ENCODE peak calls at places on chromosomes 7 and 10, in four cellular contexts. H is IMR-90, V is H1, R is H9. B is an unnamed sample.

GRCh38 chr7:150385240-150385830 is 6.2 kb downstream of the ZNF775 start:
- DNase-seq in H (no peak), V (no peak), R (no peak), B (no peak)

GRCh38 chr10:6746782-6747181 is 166.7 kb upstream of the PRKCQ start:
- DNase-seq in H (peak), V (no peak), R (no peak), B (no peak)

GRCh38 chr10:125003146-125003900 is 61.4 kb downstream of the ZRANB1 start:
- DNase-seq in H (no peak), V (no peak), R (no peak), B (no peak)

GRCh38 chr7:148856035-148856881 is 27.8 kb downstream of the EZH2 start:
- DNase-seq in H (peak), V (no peak), R (no peak), B (peak)

GRCh38 chr10:130984686-130985085 is 326.8 kb downstream of the TCERG1L start:
- DNase-seq in H (no peak), V (no peak), R (no peak), B (no peak)

GRCh38 chr10:43199684-43200537 is 61.7 kb downstream of the CSGALNACT2 start:
- DNase-seq in H (no peak), V (no peak), R (peak), B (no peak)

GRCh38 chr7:55409474-55410225 is 44.5 kb downstream of the LANCL2 start:
- DNase-seq in H (peak), V (no peak), R (no peak), B (no peak)

GRCh38 chr7:113892818-113893217 is 26.0 kb downstream of the PPP1R3A start:
- DNase-seq in H (no peak), V (no peak), R (no peak), B (peak)

GRCh38 chr10:71964669-71965515 is 697 bp downstream of the CHST3 start:
- DNase-seq in H (peak), V (no peak), R (peak), B (peak)

GRCh38 chr10:11813855-11814557 is 9.2 kb upstream of the PROSER2 start:
- DNase-seq in H (peak), V (no peak), R (no peak), B (no peak)

GRCh38 chr7:100176096-100176835 is 915 bp downstream of the GPC2 start:
- DNase-seq in H (no peak), V (no peak), R (no peak), B (no peak)

GRCh38 chr7:73742338-73742752 is 3.7 kb upstream of the ABHD11 start:
- DNase-seq in H (no peak), V (no peak), R (peak), B (peak)

GRCh38 chr10:74103560-74104248 is 46.9 kb downstream of the AP3M1 start:
- DNase-seq in H (peak), V (no peak), R (no peak), B (peak)

GRCh38 chr7:25830986-25831558 is 320.9 kb upstream of the NFE2L3 start:
- DNase-seq in H (no peak), V (no peak), R (no peak), B (no peak)

GRCh38 chr10:36089790-36090391 is 447.8 kb upstream of the FZD8 start:
- DNase-seq in H (no peak), V (no peak), R (no peak), B (no peak)

GRCh38 chr10:1085258-1085657 is 29.1 kb downstream of the WDR37 start:
- DNase-seq in H (peak), V (no peak), R (no peak), B (no peak)

GRCh38 chr7:81013036-81013435 is 94.2 kb upstream of the SEMA3C start:
- DNase-seq in H (peak), V (no peak), R (no peak), B (peak)

GRCh38 chr10:101219137-101219945 is 9.9 kb downstream of the LBX1 start:
- DNase-seq in H (no peak), V (no peak), R (no peak), B (no peak)

DNA sequence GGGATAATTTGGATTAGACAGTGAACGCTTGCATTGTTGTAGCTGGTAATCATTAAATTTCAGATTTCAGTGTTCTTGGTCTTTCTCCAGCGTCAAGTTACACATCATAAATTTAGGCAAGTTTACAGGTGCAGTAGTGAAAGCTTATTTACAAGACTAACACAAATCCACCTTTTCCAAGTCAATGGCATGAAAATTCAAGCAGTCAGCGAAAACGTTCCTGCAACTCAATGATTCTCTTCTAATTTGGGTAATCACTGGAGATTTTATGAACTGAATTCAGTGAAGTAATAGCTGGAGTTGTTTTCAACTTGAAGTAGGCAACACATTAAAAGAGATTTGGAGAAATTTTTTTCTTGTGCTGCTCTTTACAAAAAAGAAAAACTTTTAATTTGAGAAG is 17.9 kb downstream of the BCAP29 start:
- DNase-seq in H (no peak), V (no peak), R (no peak), B (no peak)
- H4K5ac ChIP-seq in H (no peak), V (no peak), R (no peak), B (no peak)

GRCh38 chr7:17401806-17402627 is 103.6 kb downstream of the AHR start:
- DNase-seq in H (no peak), V (no peak), R (no peak), B (no peak)

GRCh38 chr7:17405786-17406185 is 107.3 kb downstream of the AHR start:
- DNase-seq in H (peak), V (no peak), R (no peak), B (no peak)

GRCh38 chr7:17402628-17403278 is 104.3 kb downstream of the AHR start:
- DNase-seq in H (no peak), V (no peak), R (no peak), B (no peak)

GRCh38 chr7:17406756-17407155 is 108.3 kb downstream of the AHR start:
- DNase-seq in H (peak), V (no peak), R (no peak), B (no peak)

DNA sequence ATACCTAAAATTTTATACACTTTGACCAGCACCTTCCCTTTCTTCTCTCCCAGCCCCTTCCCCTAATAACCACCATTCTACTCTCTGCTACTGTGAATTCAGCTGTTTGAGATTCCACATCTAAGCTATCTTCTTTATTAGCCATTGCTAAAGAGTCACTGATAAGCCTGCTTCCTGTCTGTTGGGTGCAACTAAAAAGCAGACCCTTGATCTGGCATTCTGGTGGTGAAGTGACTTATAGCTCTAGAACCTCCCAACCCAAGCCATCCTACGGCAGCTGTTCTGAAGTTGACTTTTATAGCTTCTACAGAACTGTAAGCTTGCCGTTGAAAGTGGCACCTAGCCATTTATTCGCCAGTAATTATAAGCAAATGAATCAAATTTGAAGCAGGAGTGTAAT is 105.5 kb downstream of the AHR start:
- DNase-seq in H (no peak), V (no peak), R (no peak), B (peak)
- H3K56ac ChIP-seq in H (no peak), V (no peak), R (no peak), B (no peak)

DNA sequence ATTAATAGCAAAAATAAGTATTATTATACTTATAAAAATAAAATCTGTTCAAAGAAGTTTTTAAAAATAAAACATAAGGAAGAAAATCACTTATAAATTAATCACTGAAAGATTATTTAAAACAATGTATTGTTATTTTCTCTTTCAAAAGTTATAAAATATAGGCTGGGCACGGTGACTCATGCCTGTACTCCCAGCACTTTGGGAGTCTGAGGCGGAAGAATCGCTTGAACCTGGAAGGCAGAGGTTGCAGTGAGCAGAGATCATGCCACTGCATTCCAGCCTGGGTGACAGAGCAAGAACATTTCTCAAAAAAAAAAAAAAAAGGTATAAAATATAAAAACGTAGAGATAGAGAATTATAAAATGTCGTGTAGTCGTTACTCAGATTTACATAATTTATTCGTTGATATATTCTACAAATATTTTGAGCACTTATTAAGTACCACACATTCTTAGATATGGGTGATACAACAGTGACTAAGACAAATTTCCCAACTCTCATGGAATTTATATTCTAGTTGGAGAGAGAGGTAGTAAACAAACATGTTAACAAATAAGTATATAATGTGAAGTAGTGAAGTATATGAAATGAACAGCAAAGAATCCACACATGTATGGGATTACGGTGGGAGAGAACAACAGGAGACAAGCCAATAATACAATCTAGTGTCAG is 1030.0 kb downstream of the SORCS1 start:
- DNase-seq in H (no peak), V (no peak), R (no peak), B (no peak)
- H4K5ac ChIP-seq in H (no peak), V (no peak), R (no peak), B (no peak)

GRCh38 chr10:122543676-122544075 is 16.9 kb upstream of the DMBT1 start:
- DNase-seq in H (no peak), V (no peak), R (no peak), B (no peak)
- H3K56ac ChIP-seq in H (no peak), V (no peak), R (no peak), B (no peak)

GRCh38 chr10:112815238-112816032 is 134.6 kb upstream of the TCF7L2 start:
- DNase-seq in H (peak), V (no peak), R (no peak), B (peak)
- H4K5ac ChIP-seq in H (no peak), V (no peak), R (no peak), B (no peak)